ENCODE peak calls at places on chromosomes 13 and 19, in six cellular contexts. C, Z, I, G, H and J are unnamed samples.

GRCh38 chr19:46731007-46731501 is 14.1 kb upstream of the PRKD2 start:
- DNase-seq in I (no peak), Z (no peak), H (no peak), G (no peak), C (no peak), J (no peak)

GRCh38 chr13:56755181-56755580 is 385.5 kb upstream of the PRR20A start:
- DNase-seq in C (no peak), H (no peak), I (no peak), Z (peak; percentile 41), G (no peak), J (no peak)

GRCh38 chr13:23458972-23459371 is 25.5 kb upstream of the SACS start:
- DNase-seq in C (no peak), I (no peak), G (no peak), H (no peak), Z (no peak), J (no peak)

GRCh38 chr19:33734913-33735312 is 61.8 kb upstream of the KCTD15 start:
- DNase-seq in G (peak; percentile 10), C (no peak), H (no peak), Z (no peak), I (no peak), J (no peak)

GRCh38 chr13:33176526-33176925 is 109.0 kb downstream of the STARD13 start:
- DNase-seq in C (no peak), H (no peak), G (no peak), I (no peak), Z (no peak), J (no peak)

GRCh38 chr19:13796301-13797057 is 1.2 kb downstream of the ZSWIM4 start:
- DNase-seq in Z (peak; percentile 66), G (no peak), I (no peak), C (no peak), H (no peak), J (no peak)

GRCh38 chr19:4267101-4267900 is 11.8 kb upstream of the SHD start:
- DNase-seq in Z (peak; percentile 87), C (peak; percentile 15), G (peak; percentile 75), I (peak; percentile 76), H (peak; percentile 58), J (peak; percentile 88)

GRCh38 chr19:7980168-7980567 is 25.3 kb downstream of the ELAVL1 start:
- DNase-seq in I (peak; percentile 67), C (no peak), Z (no peak), H (no peak), G (no peak), J (no peak)

GRCh38 chr19:2315818-2316353 is 7.9 kb upstream of the LINGO3 start:
- DNase-seq in G (peak; percentile 69), Z (peak; percentile 86), C (no peak), I (peak; percentile 84), H (no peak), J (no peak)

GRCh38 chr13:107461751-107462150 is 753.6 kb downstream of the LIG4 start:
- DNase-seq in I (no peak), G (no peak), C (no peak), Z (no peak), H (no peak), J (no peak)

GRCh38 chr13:49297338-49297737 is 49.6 kb downstream of the CDADC1 start:
- DNase-seq in H (no peak), G (no peak), I (no peak), Z (no peak), C (no peak), J (no peak)

GRCh38 chr13:105336706-105337582 is 1198.5 kb downstream of the EFNB2 start:
- DNase-seq in C (no peak), Z (no peak), I (no peak), G (no peak), H (no peak), J (no peak)

GRCh38 chr19:11091343-11092153 is 2.3 kb downstream of the LDLR start:
- DNase-seq in Z (no peak), C (peak; percentile 74), H (peak; percentile 76), G (peak; percentile 65), I (no peak), J (no peak)

GRCh38 chr13:48994731-48995130 is 19.0 kb downstream of the FNDC3A start:
- DNase-seq in I (no peak), C (no peak), H (no peak), Z (no peak), G (no peak), J (no peak)

GRCh38 chr13:75352641-75353327 is 129.2 kb downstream of the TBC1D4 start:
- DNase-seq in H (no peak), G (no peak), C (no peak), I (no peak), Z (no peak), J (no peak)

GRCh38 chr19:43606569-43607229 is 5.2 kb upstream of the SRRM5 start:
- DNase-seq in C (no peak), Z (no peak), H (no peak), G (no peak), I (no peak), J (no peak)

GRCh38 chr19:28880735-28881401 is 332.1 kb downstream of the UQCRFS1 start:
- DNase-seq in H (no peak), C (no peak), G (no peak), I (no peak), Z (no peak), J (peak; percentile 29)

GRCh38 chr13:22828081-22828480 is 352.7 kb upstream of the SGCG start:
- DNase-seq in H (no peak), I (no peak), C (no peak), Z (no peak), G (no peak), J (no peak)

GRCh38 chr13:71017607-71018006 is 849.4 kb downstream of the DACH1 start:
- DNase-seq in C (no peak), Z (no peak), I (no peak), H (no peak), G (no peak), J (peak; percentile 13)

GRCh38 chr13:111510502-111511218 is 190.2 kb downstream of the TEX29 start:
- DNase-seq in G (no peak), I (no peak), H (no peak), C (no peak), Z (no peak), J (no peak)

GRCh38 chr13:50805805-50806204 is 37.7 kb downstream of the DLEU7 start:
- DNase-seq in G (no peak), Z (peak; percentile 11), H (no peak), C (no peak), I (no peak), J (no peak)

GRCh38 chr19:5977222-5977784 is 637 bp downstream of the RANBP3 start:
- DNase-seq in H (no peak), G (no peak), Z (no peak), C (no peak), I (no peak), J (no peak)

GRCh38 chr13:45205124-45205523 is 4.3 kb upstream of the KCTD4 start:
- DNase-seq in G (no peak), Z (no peak), H (no peak), I (no peak), C (no peak), J (no peak)

GRCh38 chr19:2034729-2035589 is 16.1 kb downstream of the MKNK2 start:
- DNase-seq in H (no peak), G (peak; percentile 91), I (no peak), C (peak; percentile 58), Z (peak; percentile 71), J (peak; percentile 78)

GRCh38 chr13:54750521-54750920 is 1721.9 kb downstream of the OLFM4 start:
- DNase-seq in G (no peak), I (no peak), C (no peak), Z (no peak), H (no peak), J (no peak)

GRCh38 chr13:24683833-24684599 is 3.8 kb downstream of the ATP12A start:
- DNase-seq in Z (peak; percentile 88), C (no peak), H (no peak), G (peak; percentile 77), I (peak; percentile 64), J (peak; percentile 61)

GRCh38 chr13:102302534-102302933 is 99.3 kb downstream of the FGF14 start:
- DNase-seq in I (no peak), Z (no peak), H (no peak), G (no peak), C (no peak), J (no peak)
- H3K4me3 ChIP-seq in I (no peak overlapping the region), Z (no peak overlapping the region), H (no peak overlapping the region), G (no peak overlapping the region), C (no peak overlapping the region), J (no peak overlapping the region)

DNA sequence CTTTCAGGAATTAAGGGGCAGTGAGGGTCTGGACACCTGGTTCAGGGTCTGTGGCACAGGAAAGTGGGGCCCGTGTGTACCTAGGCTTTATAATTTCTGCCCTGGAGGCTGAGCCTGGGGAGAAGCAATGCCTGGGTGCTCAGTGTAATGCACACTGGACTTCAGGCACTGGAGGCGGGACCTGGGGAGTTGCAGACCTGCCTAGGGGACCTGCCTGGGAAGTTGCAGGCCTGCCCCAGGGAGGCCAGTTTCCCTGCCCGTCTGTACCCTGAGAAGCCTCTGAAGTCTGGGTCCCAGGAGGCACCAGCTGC is 2.5 kb upstream of the TMEM59L start:
- DNase-seq in H (no peak), Z (peak; percentile 40), I (no peak), G (no peak), C (no peak), J (no peak)
- H3K4me1 ChIP-seq in H (peaks cover 5% of the 10 kb centered on the region), Z (peaks cover 44% of the 10 kb centered on the region), I (no peaks in the 10 kb centered on the region), G (peaks cover 49% of the 10 kb centered on the region), C (peaks cover 44% of the 10 kb centered on the region), J (peaks cover 16% of the 10 kb centered on the region)

GRCh38 chr19:39871886-39872866 is 26.0 kb upstream of the FBL start:
- DNase-seq in Z (no peak), C (no peak), G (peak; percentile 50), I (no peak), H (no peak), J (no peak)
- H3K4me3 ChIP-seq in Z (no peak overlapping the region), C (no peak overlapping the region), G (no peak overlapping the region), I (no peak overlapping the region), H (no peak overlapping the region), J (no peak overlapping the region)

GRCh38 chr13:51817717-51818116 is 13.8 kb upstream of the DHRS12 start:
- DNase-seq in C (no peak), G (no peak), H (no peak), I (no peak), Z (no peak), J (no peak)

GRCh38 chr13:51815848-51816247 is 11.9 kb upstream of the DHRS12 start:
- DNase-seq in G (no peak), I (no peak), H (no peak), C (no peak), Z (no peak), J (no peak)

GRCh38 chr13:51814071-51814470 is 10.1 kb upstream of the DHRS12 start:
- DNase-seq in C (no peak), G (no peak), I (no peak), Z (no peak), H (no peak), J (no peak)

GRCh38 chr13:51816604-51817254 is 12.8 kb upstream of the DHRS12 start:
- DNase-seq in C (no peak), G (no peak), I (no peak), H (no peak), Z (no peak), J (no peak)

GRCh38 chr13:51814825-51815650 is 11.1 kb upstream of the DHRS12 start:
- DNase-seq in I (no peak), G (peak; percentile 65), H (no peak), Z (peak; percentile 76), C (peak; percentile 58), J (no peak)
- H3K4me1 ChIP-seq in I (no peaks in the 10 kb centered on the region), G (peaks cover 14% of the 10 kb centered on the region), H (no peaks in the 10 kb centered on the region), Z (no peaks in the 10 kb centered on the region), C (peaks cover 33% of the 10 kb centered on the region), J (peaks cover 10% of the 10 kb centered on the region)